ENCODE peak calls at places on chromosomes 3 and 15, in seven cellular contexts. One of them, this sample, is unnamed.

GRCh38 chr3:123258811-123259420 is 57.2 kb downstream of the SEC22A start:
- DNase-seq in AML-193: peak
- DNase-seq in ELF-1: no peak
- DNase-seq in frontal cortex: no peak
- DNase-seq in bronchial epithelial cell: peak
- DNase-seq in stimulated activated CD4-positive, alpha-beta T cell treated with anti-CD3 and anti-CD28 coated beads, Interleukin-2, amount 100 ng/mL, for 48 hours: no peak
- DNase-seq in naive thymus-derived CD4-positive, alpha-beta T cell: peak
- DNase-seq in this sample: peak

GRCh38 chr3:195194559-195195161 is 76.3 kb downstream of the XXYLT1 start:
- DNase-seq in AML-193: no peak
- DNase-seq in ELF-1: no peak
- DNase-seq in frontal cortex: no peak
- DNase-seq in bronchial epithelial cell: no peak
- DNase-seq in stimulated activated CD4-positive, alpha-beta T cell treated with anti-CD3 and anti-CD28 coated beads, Interleukin-2, amount 100 ng/mL, for 48 hours: no peak
- DNase-seq in naive thymus-derived CD4-positive, alpha-beta T cell: no peak
- DNase-seq in this sample: no peak

GRCh38 chr3:37037352-37037751 is 44.0 kb downstream of the MLH1 start:
- DNase-seq in AML-193: no peak
- DNase-seq in ELF-1: no peak
- DNase-seq in frontal cortex: no peak
- DNase-seq in bronchial epithelial cell: no peak
- DNase-seq in stimulated activated CD4-positive, alpha-beta T cell treated with anti-CD3 and anti-CD28 coated beads, Interleukin-2, amount 100 ng/mL, for 48 hours: no peak
- DNase-seq in naive thymus-derived CD4-positive, alpha-beta T cell: no peak
- DNase-seq in this sample: no peak

GRCh38 chr15:69729167-69729748 is 276.6 kb downstream of the RPLP1 start:
- DNase-seq in AML-193: peak
- DNase-seq in ELF-1: peak
- DNase-seq in frontal cortex: no peak
- DNase-seq in bronchial epithelial cell: no peak
- DNase-seq in stimulated activated CD4-positive, alpha-beta T cell treated with anti-CD3 and anti-CD28 coated beads, Interleukin-2, amount 100 ng/mL, for 48 hours: peak
- DNase-seq in naive thymus-derived CD4-positive, alpha-beta T cell: peak
- DNase-seq in this sample: peak

GRCh38 chr15:65611888-65612615 is 1.1 kb upstream of the INTS14 start:
- DNase-seq in AML-193: no peak
- DNase-seq in ELF-1: peak
- DNase-seq in frontal cortex: no peak
- DNase-seq in bronchial epithelial cell: no peak
- DNase-seq in stimulated activated CD4-positive, alpha-beta T cell treated with anti-CD3 and anti-CD28 coated beads, Interleukin-2, amount 100 ng/mL, for 48 hours: no peak
- DNase-seq in naive thymus-derived CD4-positive, alpha-beta T cell: no peak
- DNase-seq in this sample: no peak

GRCh38 chr3:132926098-132926497 is 112.1 kb upstream of the TMEM108 start:
- DNase-seq in AML-193: no peak
- DNase-seq in ELF-1: no peak
- DNase-seq in frontal cortex: no peak
- DNase-seq in bronchial epithelial cell: no peak
- DNase-seq in stimulated activated CD4-positive, alpha-beta T cell treated with anti-CD3 and anti-CD28 coated beads, Interleukin-2, amount 100 ng/mL, for 48 hours: no peak
- DNase-seq in naive thymus-derived CD4-positive, alpha-beta T cell: no peak
- DNase-seq in this sample: no peak

GRCh38 chr3:18438586-18438985 is 13.4 kb upstream of the SATB1 start:
- DNase-seq in AML-193: no peak
- DNase-seq in ELF-1: no peak
- DNase-seq in frontal cortex: no peak
- DNase-seq in bronchial epithelial cell: no peak
- DNase-seq in stimulated activated CD4-positive, alpha-beta T cell treated with anti-CD3 and anti-CD28 coated beads, Interleukin-2, amount 100 ng/mL, for 48 hours: peak
- DNase-seq in naive thymus-derived CD4-positive, alpha-beta T cell: peak
- DNase-seq in this sample: no peak

GRCh38 chr15:41778503-41778902 is 4.2 kb downstream of the MAPKBP1 start:
- DNase-seq in AML-193: no peak
- DNase-seq in ELF-1: no peak
- DNase-seq in frontal cortex: no peak
- DNase-seq in bronchial epithelial cell: peak
- DNase-seq in stimulated activated CD4-positive, alpha-beta T cell treated with anti-CD3 and anti-CD28 coated beads, Interleukin-2, amount 100 ng/mL, for 48 hours: no peak
- DNase-seq in naive thymus-derived CD4-positive, alpha-beta T cell: no peak
- DNase-seq in this sample: no peak

GRCh38 chr3:20161714-20162113 is 24.3 kb downstream of the SGO1 start:
- DNase-seq in AML-193: no peak
- DNase-seq in ELF-1: no peak
- DNase-seq in frontal cortex: no peak
- DNase-seq in bronchial epithelial cell: no peak
- DNase-seq in stimulated activated CD4-positive, alpha-beta T cell treated with anti-CD3 and anti-CD28 coated beads, Interleukin-2, amount 100 ng/mL, for 48 hours: no peak
- DNase-seq in naive thymus-derived CD4-positive, alpha-beta T cell: no peak
- DNase-seq in this sample: no peak

GRCh38 chr3:58237940-58238681 is 519 bp downstream of the ABHD6 start:
- DNase-seq in AML-193: peak
- DNase-seq in ELF-1: peak
- DNase-seq in frontal cortex: peak
- DNase-seq in bronchial epithelial cell: no peak
- DNase-seq in stimulated activated CD4-positive, alpha-beta T cell treated with anti-CD3 and anti-CD28 coated beads, Interleukin-2, amount 100 ng/mL, for 48 hours: peak
- DNase-seq in naive thymus-derived CD4-positive, alpha-beta T cell: peak
- DNase-seq in this sample: peak

GRCh38 chr3:150414273-150414672 is 6.2 kb downstream of the TSC22D2 start:
- DNase-seq in AML-193: peak
- DNase-seq in ELF-1: no peak
- DNase-seq in frontal cortex: peak
- DNase-seq in bronchial epithelial cell: no peak
- DNase-seq in stimulated activated CD4-positive, alpha-beta T cell treated with anti-CD3 and anti-CD28 coated beads, Interleukin-2, amount 100 ng/mL, for 48 hours: no peak
- DNase-seq in naive thymus-derived CD4-positive, alpha-beta T cell: no peak
- DNase-seq in this sample: no peak

GRCh38 chr15:42447599-42447998 is 43.3 kb downstream of the ZNF106 start:
- DNase-seq in AML-193: no peak
- DNase-seq in ELF-1: no peak
- DNase-seq in frontal cortex: no peak
- DNase-seq in bronchial epithelial cell: no peak
- DNase-seq in stimulated activated CD4-positive, alpha-beta T cell treated with anti-CD3 and anti-CD28 coated beads, Interleukin-2, amount 100 ng/mL, for 48 hours: no peak
- DNase-seq in naive thymus-derived CD4-positive, alpha-beta T cell: no peak
- DNase-seq in this sample: no peak

GRCh38 chr3:195866686-195867511 is 41.5 kb downstream of the TNK2 start:
- DNase-seq in AML-193: no peak
- DNase-seq in ELF-1: no peak
- DNase-seq in frontal cortex: no peak
- DNase-seq in bronchial epithelial cell: no peak
- DNase-seq in stimulated activated CD4-positive, alpha-beta T cell treated with anti-CD3 and anti-CD28 coated beads, Interleukin-2, amount 100 ng/mL, for 48 hours: no peak
- DNase-seq in naive thymus-derived CD4-positive, alpha-beta T cell: no peak
- DNase-seq in this sample: no peak

GRCh38 chr15:28861031-28861534 is 12.6 kb upstream of the GOLGA6L7 start:
- DNase-seq in AML-193: peak
- DNase-seq in ELF-1: no peak
- DNase-seq in frontal cortex: no peak
- DNase-seq in bronchial epithelial cell: no peak
- DNase-seq in stimulated activated CD4-positive, alpha-beta T cell treated with anti-CD3 and anti-CD28 coated beads, Interleukin-2, amount 100 ng/mL, for 48 hours: no peak
- DNase-seq in naive thymus-derived CD4-positive, alpha-beta T cell: no peak
- DNase-seq in this sample: no peak

GRCh38 chr3:69181592-69182211 is 59.3 kb upstream of the LMOD3 start:
- DNase-seq in AML-193: no peak
- DNase-seq in ELF-1: peak
- DNase-seq in frontal cortex: no peak
- DNase-seq in bronchial epithelial cell: peak
- DNase-seq in stimulated activated CD4-positive, alpha-beta T cell treated with anti-CD3 and anti-CD28 coated beads, Interleukin-2, amount 100 ng/mL, for 48 hours: no peak
- DNase-seq in naive thymus-derived CD4-positive, alpha-beta T cell: no peak
- DNase-seq in this sample: no peak

GRCh38 chr3:141680620-141681389 is 57.3 kb upstream of the RNF7 start:
- DNase-seq in AML-193: no peak
- DNase-seq in ELF-1: no peak
- DNase-seq in frontal cortex: no peak
- DNase-seq in bronchial epithelial cell: peak
- DNase-seq in stimulated activated CD4-positive, alpha-beta T cell treated with anti-CD3 and anti-CD28 coated beads, Interleukin-2, amount 100 ng/mL, for 48 hours: no peak
- DNase-seq in naive thymus-derived CD4-positive, alpha-beta T cell: no peak
- DNase-seq in this sample: peak

GRCh38 chr3:146125946-146126345 is 35.0 kb downstream of the PLOD2 start:
- DNase-seq in AML-193: no peak
- DNase-seq in ELF-1: no peak
- DNase-seq in frontal cortex: peak
- DNase-seq in bronchial epithelial cell: peak
- DNase-seq in stimulated activated CD4-positive, alpha-beta T cell treated with anti-CD3 and anti-CD28 coated beads, Interleukin-2, amount 100 ng/mL, for 48 hours: no peak
- DNase-seq in naive thymus-derived CD4-positive, alpha-beta T cell: no peak
- DNase-seq in this sample: no peak

This sample was measured in Kasumi-1.